ENCODE peak calls at places on chromosome 22, in five cellular contexts. S is CD4-positive, CD25-positive, alpha-beta regulatory T cell; W is neuronal stem cell; Z is GM23248; G is hepatocyte. H is an unnamed sample. For H3K4me1, the result is how much of the 10 kb centered on the place peaks cover.

GRCh38 chr22:23146842-23147205 is 1.5 kb downstream of the RAB36 start:
- DNase-seq in W (no peak), S (no peak), G (no peak), Z (no peak), H (no peak)

GRCh38 chr22:24429411-24430365 is 2.3 kb downstream of the ADORA2A start:
- DNase-seq in W (no peak), Z (peak), S (peak), G (no peak), H (peak)

GRCh38 chr22:45612940-45613339 is 58.7 kb upstream of the ATXN10 start:
- DNase-seq in W (no peak), S (no peak), G (no peak), Z (peak), H (peak)

GRCh38 chr22:44914026-44914721 is 95.6 kb downstream of the PHF21B start:
- DNase-seq in G (no peak), S (no peak), Z (no peak), W (no peak), H (no peak)

GRCh38 chr22:37431811-37432707 is 4.8 kb upstream of the ELFN2 start:
- DNase-seq in Z (peak), S (no peak), W (no peak), G (peak), H (no peak)

GRCh38 chr22:44171486-44172076 is 9.1 kb upstream of the PARVG start:
- DNase-seq in S (no peak), G (no peak), Z (no peak), W (no peak), H (no peak)

GRCh38 chr22:23216331-23217170 is 36.2 kb downstream of the BCR start:
- DNase-seq in W (no peak), G (no peak), S (peak), Z (no peak), H (peak)

GRCh38 chr22:17486719-17487118 is 76.6 kb upstream of the SLC25A18 start:
- DNase-seq in G (no peak), W (no peak), Z (no peak), S (no peak), H (no peak)

GRCh38 chr22:36659762-36660509 is 43.6 kb downstream of the CACNG2 start:
- DNase-seq in Z (peak), G (peak), S (no peak), W (no peak), H (peak)

GRCh38 chr22:42676059-42676607 is 26.9 kb upstream of the CYB5R3 start:
- DNase-seq in W (no peak), Z (peak), G (no peak), S (no peak), H (no peak)

GRCh38 chr22:45226681-45227186 is 14.0 kb downstream of the KIAA0930 start:
- DNase-seq in G (no peak), S (no peak), Z (peak), W (no peak), H (peak)

GRCh38 chr22:43047605-43048004 is 32.7 kb upstream of the PACSIN2 start:
- DNase-seq in G (no peak), Z (no peak), S (no peak), W (no peak), H (no peak)

GRCh38 chr22:45159652-45160462 is 3.9 kb upstream of the NUP50 start:
- DNase-seq in W (no peak), G (peak), S (no peak), Z (peak), H (no peak)

GRCh38 chr22:20013382-20013871 is 3.2 kb downstream of the ARVCF start:
- DNase-seq in Z (peak), G (peak), S (peak), W (peak), H (peak)

GRCh38 chr22:42630901-42631602 is 9.3 kb downstream of the ATP5MGL start:
- DNase-seq in W (no peak), S (no peak), G (no peak), Z (no peak), H (no peak)

GRCh38 chr22:27948569-27948968 is 29.5 kb upstream of the PITPNB start:
- DNase-seq in Z (no peak), W (no peak), G (no peak), S (no peak), H (no peak)

GRCh38 chr22:21074092-21074715 is 28.5 kb downstream of the LRRC74B start:
- DNase-seq in W (no peak), Z (peak), G (no peak), S (no peak), H (no peak)

GRCh38 chr22:20862540-20862939 is 3.7 kb downstream of the SNAP29 start:
- DNase-seq in W (no peak), Z (no peak), G (no peak), S (no peak), H (no peak)

GRCh38 chr22:49191506-49191980 is 636.1 kb downstream of the BRD1 start:
- DNase-seq in Z (no peak), W (no peak), S (no peak), G (no peak), H (no peak)

GRCh38 chr22:30324008-30324730 is 2.6 kb downstream of the TBC1D10A start:
- DNase-seq in W (no peak), G (no peak), S (no peak), Z (peak), H (no peak)

GRCh38 chr22:44815099-44816070 is 63.0 kb downstream of the ARHGAP8 start:
- DNase-seq in S (no peak), G (no peak), Z (no peak), W (no peak), H (no peak)

GRCh38 chr22:36853407-36854099 is 7.3 kb upstream of the NCF4 start:
- DNase-seq in S (peak), W (peak), Z (peak), G (peak), H (peak)

GRCh38 chr22:44583854-44584253 is 85.8 kb upstream of the RTL6 start:
- DNase-seq in S (no peak), W (no peak), G (no peak), Z (no peak), H (peak)

GRCh38 chr22:22814666-22815396 is 72.8 kb upstream of the IGLL5 start:
- DNase-seq in Z (no peak), W (no peak), S (no peak), G (no peak), H (no peak)

GRCh38 chr22:17237031-17237668 is 17.9 kb upstream of the ADA2 start:
- DNase-seq in Z (no peak), G (no peak), S (peak), W (no peak), H (peak)

GRCh38 chr22:48576333-48577013 is 1251.2 kb downstream of the BRD1 start:
- DNase-seq in W (peak), G (peak), Z (peak), S (no peak), H (peak)

DNA sequence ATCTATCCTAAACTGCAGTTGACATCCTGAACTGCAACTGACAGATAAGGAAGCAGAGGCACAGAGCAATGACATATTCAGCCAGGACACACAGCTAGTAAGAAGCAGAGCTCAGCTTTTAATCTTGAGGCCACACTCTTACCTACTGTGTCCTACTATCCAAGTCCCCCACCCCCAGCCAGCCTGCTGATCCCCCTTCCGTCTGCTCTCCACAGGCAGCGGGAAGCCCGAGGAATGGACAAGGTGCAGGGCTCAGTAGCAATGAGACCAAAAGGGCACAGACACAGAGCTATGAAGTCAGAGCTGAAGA is 4.3 kb downstream of the POLR3H start:
- DNase-seq in S (no peak), G (no peak), W (no peak), Z (no peak), H (no peak)
- H3K27ac ChIP-seq in S (no peak), G (no peak), W (no peak), Z (no peak), H (no peak)

DNA sequence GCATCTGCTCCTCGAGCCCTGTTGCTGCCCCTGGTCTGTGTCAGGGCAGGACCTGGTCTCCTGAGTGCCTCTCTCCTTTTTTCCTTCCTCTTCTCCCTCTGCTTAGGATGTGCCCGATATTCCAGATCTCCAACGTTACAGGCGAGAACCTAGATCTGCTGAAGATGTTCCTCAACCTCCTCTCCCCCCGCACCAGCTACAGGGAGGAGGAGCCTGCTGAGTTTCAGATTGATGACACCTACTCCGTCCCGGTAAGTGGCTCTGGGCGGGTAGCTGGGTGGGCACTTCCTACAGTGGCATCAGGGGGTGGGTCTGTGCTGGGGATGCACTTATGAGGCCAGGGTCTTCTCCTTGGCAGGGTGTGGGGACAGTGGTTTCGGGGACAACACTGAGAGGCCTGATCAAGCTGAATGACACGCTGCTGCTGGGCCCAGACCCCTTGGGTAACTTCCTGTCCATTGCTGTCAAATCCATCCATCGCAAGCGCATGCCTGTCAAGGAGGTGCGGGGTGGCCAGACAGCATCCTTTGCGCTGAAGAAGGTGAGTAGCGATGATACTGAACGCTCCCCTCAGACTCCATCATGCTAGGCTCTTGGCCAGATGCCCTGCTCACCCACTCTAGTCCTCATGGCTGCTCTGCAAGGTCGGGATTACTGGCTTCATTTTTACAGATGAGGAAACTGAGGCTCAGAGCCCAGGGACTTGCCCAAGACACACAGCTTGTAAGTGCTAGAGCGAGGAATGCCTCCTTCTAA is 20.3 kb downstream of the GTPBP1 start:
- DNase-seq in W (no peak), S (no peak), Z (no peak), G (no peak), H (no peak)
- H3K4me3 ChIP-seq in W (no peak), S (no peak), Z (no peak), G (no peak), H (no peak)

GRCh38 chr22:26610983-26611382 is 6.8 kb downstream of the CRYBB1 start:
- DNase-seq in Z (peak), S (no peak), W (no peak), G (no peak), H (no peak)
- H3K4me1 ChIP-seq in Z (under half), S (under half), W (under half), G (under half), H (under half)

DNA sequence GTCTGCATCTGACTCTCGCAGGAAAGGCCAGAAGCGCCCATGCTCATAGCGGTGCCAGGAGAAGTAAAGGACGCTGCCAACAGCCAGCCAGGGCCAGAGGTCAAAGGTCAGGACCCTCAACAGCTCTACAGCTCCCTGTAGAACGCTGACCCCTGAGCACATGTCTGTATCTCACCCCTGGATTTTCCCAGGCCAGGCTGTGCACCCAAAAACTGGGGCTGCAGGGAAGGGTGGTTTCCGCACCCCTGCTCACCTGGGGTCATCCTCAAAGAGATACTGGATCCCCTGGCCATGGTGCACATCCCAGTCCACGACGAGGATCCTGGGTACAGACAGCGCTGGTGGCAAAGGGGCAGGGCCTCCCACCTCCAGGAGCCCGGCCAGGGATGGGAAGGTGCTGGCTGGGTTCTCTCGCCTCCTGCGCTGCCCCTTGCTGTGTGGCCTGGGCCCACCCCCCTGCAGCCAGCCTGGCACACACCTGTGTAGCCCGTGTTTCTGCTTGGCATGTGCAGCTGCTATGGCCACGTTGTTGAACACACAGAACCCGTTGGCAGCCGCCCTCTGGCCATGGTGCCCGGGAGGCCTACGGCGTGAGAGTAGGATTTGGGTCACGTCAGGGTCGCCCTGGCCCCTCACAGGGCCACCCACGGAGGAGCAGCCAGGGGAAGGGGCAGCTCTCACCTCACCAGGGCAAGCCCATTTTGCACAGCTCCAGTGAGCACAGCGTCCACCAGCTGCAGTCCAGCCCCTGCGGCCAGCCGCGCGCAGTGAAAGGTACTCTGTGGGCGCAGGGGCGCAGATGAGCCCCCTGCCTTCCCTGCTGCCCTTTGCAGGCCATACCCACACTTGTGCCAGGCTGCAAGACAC is 1.4 kb downstream of the HDAC10 start:
- DNase-seq in Z (no peak), S (no peak), W (no peak), G (no peak), H (no peak)
- H3K27ac ChIP-seq in Z (no peak), S (no peak), W (no peak), G (no peak), H (no peak)

GRCh38 chr22:31748490-31748889 is 1.4 kb downstream of the PRR14L start:
- DNase-seq in G (no peak), Z (peak), S (no peak), W (no peak), H (no peak)
- H3K4me3 ChIP-seq in G (peak), Z (peak), S (peak), W (no peak), H (peak)

DNA sequence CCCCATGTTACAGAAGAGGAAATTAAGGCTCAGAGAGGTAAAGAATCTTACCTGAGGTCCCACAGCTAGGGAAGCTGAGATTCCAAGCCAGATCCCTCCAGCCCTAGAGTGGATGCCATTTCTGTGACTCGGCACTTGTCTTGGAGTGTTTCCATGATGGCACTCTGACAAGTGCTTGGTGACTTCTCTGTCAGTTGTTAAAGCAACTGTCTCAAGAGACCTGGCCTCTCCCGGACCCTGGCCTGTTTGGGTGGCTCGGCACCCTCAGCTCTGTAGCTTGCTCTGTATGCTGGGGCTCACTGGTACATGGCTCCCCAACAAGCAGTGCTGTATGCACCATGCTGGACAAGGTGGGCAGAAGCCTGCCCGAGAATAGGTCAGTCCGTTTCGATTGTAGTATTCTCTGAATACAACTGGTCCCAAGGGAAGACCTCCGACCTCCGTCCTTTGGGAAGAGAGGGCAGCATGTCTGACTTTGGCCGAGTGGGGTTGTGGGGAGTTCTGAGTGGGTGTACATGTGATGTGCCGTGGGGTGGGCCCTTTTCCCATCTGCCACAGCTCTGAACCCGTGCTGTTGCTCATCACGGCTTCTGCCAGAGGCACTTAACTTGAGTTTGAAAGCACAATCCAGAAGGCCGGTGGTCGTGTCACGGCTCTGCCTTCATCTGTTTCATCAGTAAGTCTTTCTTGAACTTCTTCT is 12.4 kb downstream of the ACO2 start:
- DNase-seq in S (no peak), G (no peak), W (no peak), Z (peak), H (no peak)
- H3K4me1 ChIP-seq in S (under half), G (under half), W (under half), Z (under half), H (half or more)